ENCODE peak calls at places on chromosomes 1 and 21, in eight cellular contexts. One of them, this sample, is unnamed.

GRCh38 chr1:206479164-206480125 is 9.2 kb downstream of the IKBKE start:
- DNase-seq in AG09319: peak; percentile 58
- DNase-seq in B cell: peak; percentile 78
- DNase-seq in coronary artery: no peak
- DNase-seq in tibial nerve: peak; percentile 68
- DNase-seq in activated effector memory CD4-positive, alpha-beta T cell treated with Interleukin-2 at 50 U/mL for 16 hours: peak; percentile 38
- DNase-seq in NCI-H1105 treated with DMSO at 0.1 percent for 48 hours: peak; percentile 66
- DNase-seq in HFFc6: peak; percentile 55
- DNase-seq in this sample: peak; percentile 77

GRCh38 chr1:162689745-162690671 is 57.7 kb downstream of the DDR2 start:
- DNase-seq in AG09319: no peak
- DNase-seq in B cell: no peak
- DNase-seq in coronary artery: no peak
- DNase-seq in tibial nerve: no peak
- DNase-seq in activated effector memory CD4-positive, alpha-beta T cell treated with Interleukin-2 at 50 U/mL for 16 hours: no peak
- DNase-seq in NCI-H1105 treated with DMSO at 0.1 percent for 48 hours: no peak
- DNase-seq in HFFc6: peak; percentile 79
- DNase-seq in this sample: no peak

GRCh38 chr1:74180490-74180889 is 17.5 kb downstream of the LRRIQ3 start:
- DNase-seq in AG09319: no peak
- DNase-seq in B cell: no peak
- DNase-seq in coronary artery: no peak
- DNase-seq in tibial nerve: no peak
- DNase-seq in activated effector memory CD4-positive, alpha-beta T cell treated with Interleukin-2 at 50 U/mL for 16 hours: no peak
- DNase-seq in NCI-H1105 treated with DMSO at 0.1 percent for 48 hours: no peak
- DNase-seq in HFFc6: no peak
- DNase-seq in this sample: no peak

GRCh38 chr1:223771814-223772770 is 59.8 kb downstream of the CAPN2 start:
- DNase-seq in AG09319: no peak
- DNase-seq in B cell: no peak
- DNase-seq in coronary artery: no peak
- DNase-seq in tibial nerve: no peak
- DNase-seq in activated effector memory CD4-positive, alpha-beta T cell treated with Interleukin-2 at 50 U/mL for 16 hours: no peak
- DNase-seq in NCI-H1105 treated with DMSO at 0.1 percent for 48 hours: no peak
- DNase-seq in HFFc6: peak; percentile 80
- DNase-seq in this sample: peak; percentile 64

GRCh38 chr1:184972281-184973055 is 1.8 kb downstream of the NIBAN1 start:
- DNase-seq in AG09319: no peak
- DNase-seq in B cell: no peak
- DNase-seq in coronary artery: no peak
- DNase-seq in tibial nerve: no peak
- DNase-seq in activated effector memory CD4-positive, alpha-beta T cell treated with Interleukin-2 at 50 U/mL for 16 hours: no peak
- DNase-seq in NCI-H1105 treated with DMSO at 0.1 percent for 48 hours: no peak
- DNase-seq in HFFc6: peak; percentile 48
- DNase-seq in this sample: no peak

GRCh38 chr1:110476028-110476765 is 25.2 kb downstream of the PROK1 start:
- DNase-seq in AG09319: no peak
- DNase-seq in B cell: no peak
- DNase-seq in coronary artery: no peak
- DNase-seq in tibial nerve: no peak
- DNase-seq in activated effector memory CD4-positive, alpha-beta T cell treated with Interleukin-2 at 50 U/mL for 16 hours: no peak
- DNase-seq in NCI-H1105 treated with DMSO at 0.1 percent for 48 hours: no peak
- DNase-seq in HFFc6: no peak
- DNase-seq in this sample: no peak

GRCh38 chr1:12345350-12346217 is 115.8 kb downstream of the VPS13D start:
- DNase-seq in AG09319: no peak
- DNase-seq in B cell: peak; percentile 20
- DNase-seq in coronary artery: no peak
- DNase-seq in tibial nerve: no peak
- DNase-seq in activated effector memory CD4-positive, alpha-beta T cell treated with Interleukin-2 at 50 U/mL for 16 hours: peak; percentile 6
- DNase-seq in NCI-H1105 treated with DMSO at 0.1 percent for 48 hours: no peak
- DNase-seq in HFFc6: no peak
- DNase-seq in this sample: no peak

GRCh38 chr1:179490611-179491010 is 85.1 kb downstream of the NPHS2 start:
- DNase-seq in AG09319: no peak
- DNase-seq in B cell: no peak
- DNase-seq in coronary artery: no peak
- DNase-seq in tibial nerve: no peak
- DNase-seq in activated effector memory CD4-positive, alpha-beta T cell treated with Interleukin-2 at 50 U/mL for 16 hours: no peak
- DNase-seq in NCI-H1105 treated with DMSO at 0.1 percent for 48 hours: no peak
- DNase-seq in HFFc6: no peak
- DNase-seq in this sample: no peak

GRCh38 chr1:115402753-115403184 is 64.7 kb upstream of the NGF start:
- DNase-seq in AG09319: no peak
- DNase-seq in B cell: no peak
- DNase-seq in coronary artery: no peak
- DNase-seq in tibial nerve: no peak
- DNase-seq in activated effector memory CD4-positive, alpha-beta T cell treated with Interleukin-2 at 50 U/mL for 16 hours: no peak
- DNase-seq in NCI-H1105 treated with DMSO at 0.1 percent for 48 hours: no peak
- DNase-seq in HFFc6: no peak
- DNase-seq in this sample: no peak

GRCh38 chr1:165073402-165074007 is 283.0 kb downstream of the LMX1A start:
- DNase-seq in AG09319: no peak
- DNase-seq in B cell: peak; percentile 4
- DNase-seq in coronary artery: no peak
- DNase-seq in tibial nerve: no peak
- DNase-seq in activated effector memory CD4-positive, alpha-beta T cell treated with Interleukin-2 at 50 U/mL for 16 hours: no peak
- DNase-seq in NCI-H1105 treated with DMSO at 0.1 percent for 48 hours: peak; percentile 85
- DNase-seq in HFFc6: peak; percentile 39
- DNase-seq in this sample: no peak

GRCh38 chr1:100769906-100770646 is 50.5 kb downstream of the VCAM1 start:
- DNase-seq in AG09319: no peak
- DNase-seq in B cell: no peak
- DNase-seq in coronary artery: no peak
- DNase-seq in tibial nerve: no peak
- DNase-seq in activated effector memory CD4-positive, alpha-beta T cell treated with Interleukin-2 at 50 U/mL for 16 hours: no peak
- DNase-seq in NCI-H1105 treated with DMSO at 0.1 percent for 48 hours: no peak
- DNase-seq in HFFc6: no peak
- DNase-seq in this sample: no peak

GRCh38 chr1:234941711-234942320 is 186.8 kb downstream of the TOMM20 start:
- DNase-seq in AG09319: no peak
- DNase-seq in B cell: no peak
- DNase-seq in coronary artery: no peak
- DNase-seq in tibial nerve: no peak
- DNase-seq in activated effector memory CD4-positive, alpha-beta T cell treated with Interleukin-2 at 50 U/mL for 16 hours: no peak
- DNase-seq in NCI-H1105 treated with DMSO at 0.1 percent for 48 hours: no peak
- DNase-seq in HFFc6: peak; percentile 26
- DNase-seq in this sample: no peak

GRCh38 chr1:16718908-16719533 is 21.3 kb upstream of the RNU1-4 start:
- DNase-seq in AG09319: no peak
- DNase-seq in B cell: no peak
- DNase-seq in coronary artery: peak; percentile 76
- DNase-seq in tibial nerve: no peak
- DNase-seq in activated effector memory CD4-positive, alpha-beta T cell treated with Interleukin-2 at 50 U/mL for 16 hours: no peak
- DNase-seq in NCI-H1105 treated with DMSO at 0.1 percent for 48 hours: no peak
- DNase-seq in HFFc6: peak; percentile 0
- DNase-seq in this sample: no peak

GRCh38 chr1:65264197-65264929 is 45.0 kb upstream of the DNAJC6 start:
- DNase-seq in AG09319: peak; percentile 40
- DNase-seq in B cell: no peak
- DNase-seq in coronary artery: no peak
- DNase-seq in tibial nerve: no peak
- DNase-seq in activated effector memory CD4-positive, alpha-beta T cell treated with Interleukin-2 at 50 U/mL for 16 hours: no peak
- DNase-seq in NCI-H1105 treated with DMSO at 0.1 percent for 48 hours: peak; percentile 86
- DNase-seq in HFFc6: peak; percentile 76
- DNase-seq in this sample: no peak

GRCh38 chr21:39136711-39137110 is 46.5 kb downstream of the PSMG1 start:
- DNase-seq in AG09319: no peak
- DNase-seq in B cell: no peak
- DNase-seq in coronary artery: no peak
- DNase-seq in tibial nerve: no peak
- DNase-seq in activated effector memory CD4-positive, alpha-beta T cell treated with Interleukin-2 at 50 U/mL for 16 hours: no peak
- DNase-seq in NCI-H1105 treated with DMSO at 0.1 percent for 48 hours: no peak
- DNase-seq in HFFc6: peak; percentile 73
- DNase-seq in this sample: no peak

GRCh38 chr1:161905269-161905884 is 118.3 kb downstream of the OLFML2B start:
- DNase-seq in AG09319: no peak
- DNase-seq in B cell: peak; percentile 19
- DNase-seq in coronary artery: no peak
- DNase-seq in tibial nerve: no peak
- DNase-seq in activated effector memory CD4-positive, alpha-beta T cell treated with Interleukin-2 at 50 U/mL for 16 hours: no peak
- DNase-seq in NCI-H1105 treated with DMSO at 0.1 percent for 48 hours: peak; percentile 4
- DNase-seq in HFFc6: peak; percentile 7
- DNase-seq in this sample: no peak

GRCh38 chr1:244347942-244348341 is 103.8 kb downstream of the ADSS2 start:
- DNase-seq in AG09319: no peak
- DNase-seq in B cell: no peak
- DNase-seq in coronary artery: no peak
- DNase-seq in tibial nerve: no peak
- DNase-seq in activated effector memory CD4-positive, alpha-beta T cell treated with Interleukin-2 at 50 U/mL for 16 hours: no peak
- DNase-seq in NCI-H1105 treated with DMSO at 0.1 percent for 48 hours: no peak
- DNase-seq in HFFc6: peak; percentile 68
- DNase-seq in this sample: no peak

GRCh38 chr1:27562021-27562420 is 41.9 kb downstream of the AHDC1 start:
- DNase-seq in AG09319: no peak
- DNase-seq in B cell: no peak
- DNase-seq in coronary artery: no peak
- DNase-seq in tibial nerve: no peak
- DNase-seq in activated effector memory CD4-positive, alpha-beta T cell treated with Interleukin-2 at 50 U/mL for 16 hours: no peak
- DNase-seq in NCI-H1105 treated with DMSO at 0.1 percent for 48 hours: no peak
- DNase-seq in HFFc6: no peak
- DNase-seq in this sample: peak; percentile 61

GRCh38 chr1:186754542-186755150 is 74.1 kb upstream of the PLA2G4A start:
- DNase-seq in AG09319: peak; percentile 5
- DNase-seq in B cell: no peak
- DNase-seq in coronary artery: no peak
- DNase-seq in tibial nerve: no peak
- DNase-seq in activated effector memory CD4-positive, alpha-beta T cell treated with Interleukin-2 at 50 U/mL for 16 hours: no peak
- DNase-seq in NCI-H1105 treated with DMSO at 0.1 percent for 48 hours: no peak
- DNase-seq in HFFc6: no peak
- DNase-seq in this sample: no peak

GRCh38 chr1:46772571-46772970 is 26.3 kb upstream of the CYP4B1 start:
- DNase-seq in AG09319: no peak
- DNase-seq in B cell: no peak
- DNase-seq in coronary artery: no peak
- DNase-seq in tibial nerve: no peak
- DNase-seq in activated effector memory CD4-positive, alpha-beta T cell treated with Interleukin-2 at 50 U/mL for 16 hours: no peak
- DNase-seq in NCI-H1105 treated with DMSO at 0.1 percent for 48 hours: no peak
- DNase-seq in HFFc6: no peak
- DNase-seq in this sample: no peak

GRCh38 chr1:87155180-87155579 is 173.5 kb upstream of the LMO4 start:
- DNase-seq in AG09319: no peak
- DNase-seq in B cell: no peak
- DNase-seq in coronary artery: no peak
- DNase-seq in tibial nerve: no peak
- DNase-seq in activated effector memory CD4-positive, alpha-beta T cell treated with Interleukin-2 at 50 U/mL for 16 hours: no peak
- DNase-seq in NCI-H1105 treated with DMSO at 0.1 percent for 48 hours: peak; percentile 79
- DNase-seq in HFFc6: no peak
- DNase-seq in this sample: no peak

GRCh38 chr1:155044812-155045690 is 6.1 kb upstream of the ADAM15 start:
- DNase-seq in AG09319: peak; percentile 64
- DNase-seq in B cell: peak; percentile 72
- DNase-seq in coronary artery: no peak
- DNase-seq in tibial nerve: peak; percentile 63
- DNase-seq in activated effector memory CD4-positive, alpha-beta T cell treated with Interleukin-2 at 50 U/mL for 16 hours: peak; percentile 47
- DNase-seq in NCI-H1105 treated with DMSO at 0.1 percent for 48 hours: peak; percentile 37
- DNase-seq in HFFc6: peak; percentile 73
- DNase-seq in this sample: peak; percentile 78

GRCh38 chr21:17554619-17555472 is 42.0 kb downstream of the CXADR start:
- DNase-seq in AG09319: no peak
- DNase-seq in B cell: no peak
- DNase-seq in coronary artery: no peak
- DNase-seq in tibial nerve: no peak
- DNase-seq in activated effector memory CD4-positive, alpha-beta T cell treated with Interleukin-2 at 50 U/mL for 16 hours: no peak
- DNase-seq in NCI-H1105 treated with DMSO at 0.1 percent for 48 hours: no peak
- DNase-seq in HFFc6: no peak
- DNase-seq in this sample: no peak

GRCh38 chr1:9128161-9128519 is 762 bp downstream of the GPR157 start:
- DNase-seq in AG09319: no peak
- DNase-seq in B cell: no peak
- DNase-seq in coronary artery: peak; percentile 78
- DNase-seq in tibial nerve: no peak
- DNase-seq in activated effector memory CD4-positive, alpha-beta T cell treated with Interleukin-2 at 50 U/mL for 16 hours: no peak
- DNase-seq in NCI-H1105 treated with DMSO at 0.1 percent for 48 hours: no peak
- DNase-seq in HFFc6: no peak
- DNase-seq in this sample: no peak

GRCh38 chr1:39609618-39610331 is 29.7 kb downstream of the HEYL start:
- DNase-seq in AG09319: no peak
- DNase-seq in B cell: peak; percentile 69
- DNase-seq in coronary artery: no peak
- DNase-seq in tibial nerve: peak; percentile 24
- DNase-seq in activated effector memory CD4-positive, alpha-beta T cell treated with Interleukin-2 at 50 U/mL for 16 hours: peak; percentile 68
- DNase-seq in NCI-H1105 treated with DMSO at 0.1 percent for 48 hours: no peak
- DNase-seq in HFFc6: peak; percentile 19
- DNase-seq in this sample: peak; percentile 56

GRCh38 chr1:236800002-236800620 is 5.0 kb downstream of the MTR start:
- DNase-seq in AG09319: no peak
- DNase-seq in B cell: no peak
- DNase-seq in coronary artery: no peak
- DNase-seq in tibial nerve: no peak
- DNase-seq in activated effector memory CD4-positive, alpha-beta T cell treated with Interleukin-2 at 50 U/mL for 16 hours: no peak
- DNase-seq in NCI-H1105 treated with DMSO at 0.1 percent for 48 hours: no peak
- DNase-seq in HFFc6: no peak
- DNase-seq in this sample: no peak

GRCh38 chr1:21703318-21703963 is 34.3 kb upstream of the RAP1GAP start:
- DNase-seq in AG09319: peak; percentile 30
- DNase-seq in B cell: peak; percentile 21
- DNase-seq in coronary artery: no peak
- DNase-seq in tibial nerve: no peak
- DNase-seq in activated effector memory CD4-positive, alpha-beta T cell treated with Interleukin-2 at 50 U/mL for 16 hours: no peak
- DNase-seq in NCI-H1105 treated with DMSO at 0.1 percent for 48 hours: peak; percentile 34
- DNase-seq in HFFc6: peak; percentile 90
- DNase-seq in this sample: no peak

GRCh38 chr1:89271616-89272015 is 1.0 kb downstream of the GBP5 start:
- DNase-seq in AG09319: peak; percentile 62
- DNase-seq in B cell: no peak
- DNase-seq in coronary artery: no peak
- DNase-seq in tibial nerve: no peak
- DNase-seq in activated effector memory CD4-positive, alpha-beta T cell treated with Interleukin-2 at 50 U/mL for 16 hours: no peak
- DNase-seq in NCI-H1105 treated with DMSO at 0.1 percent for 48 hours: no peak
- DNase-seq in HFFc6: peak; percentile 12
- DNase-seq in this sample: no peak